ENCODE peak calls at places on chromosome 11, in five cellular contexts. Z is neuronal stem cell, W is colonic mucosa, D is HepG2, T is Peyer's patch. F is an unnamed sample.

GRCh38 chr11:61080986-61081590 is 21.2 kb upstream of the CD5 start:
- DNase-seq in W (no peak), D (no peak), T (no peak), Z (no peak), F (no peak)

GRCh38 chr11:74954199-74954598 is 5.1 kb downstream of the SPCS2 start:
- DNase-seq in D (no peak), T (no peak), Z (no peak), W (no peak), F (no peak)

GRCh38 chr11:124793466-124794278 is 6.5 kb downstream of the MSANTD2 start:
- DNase-seq in D (peak; percentile 51), T (no peak), Z (peak; percentile 45), W (peak; percentile 54), F (no peak)

GRCh38 chr11:85318573-85318972 is 308.6 kb downstream of the DLG2 start:
- DNase-seq in D (no peak), Z (no peak), T (no peak), W (no peak), F (no peak)

GRCh38 chr11:122181372-122181771 is 65.4 kb upstream of the BLID start:
- DNase-seq in D (no peak), W (no peak), Z (no peak), T (no peak), F (no peak)

GRCh38 chr11:107707128-107707760 is 4.6 kb downstream of the SLN start:
- DNase-seq in D (no peak), W (no peak), T (no peak), Z (no peak), F (no peak)

GRCh38 chr11:66231561-66231960 is 36.9 kb upstream of the RAB1B start:
- DNase-seq in D (no peak), Z (no peak), W (no peak), T (no peak), F (no peak)

GRCh38 chr11:37988031-37988430 is 1390.0 kb upstream of the RAG2 start:
- DNase-seq in W (no peak), T (no peak), D (no peak), Z (no peak), F (peak; percentile 57)

GRCh38 chr11:1912314-1912878 is 7.1 kb upstream of the TNNT3 start:
- DNase-seq in D (no peak), Z (no peak), T (no peak), W (no peak), F (no peak)

GRCh38 chr11:2158966-2159365 is 2.0 kb downstream of the INS start:
- DNase-seq in D (no peak), W (no peak), Z (no peak), T (no peak), F (no peak)

GRCh38 chr11:21774212-21774611 is 418.7 kb upstream of the ANO5 start:
- DNase-seq in T (no peak), W (no peak), D (no peak), Z (no peak), F (peak; percentile 74)

GRCh38 chr11:130719516-130719915 is 196.8 kb downstream of the SNX19 start:
- DNase-seq in Z (no peak), D (no peak), T (no peak), W (no peak), F (no peak)

GRCh38 chr11:120518356-120518755 is 6.8 kb downstream of the GRIK4 start:
- DNase-seq in Z (no peak), T (no peak), D (no peak), W (no peak), F (no peak)

GRCh38 chr11:133943950-133944698 is 12.6 kb downstream of the IGSF9B start:
- DNase-seq in Z (no peak), W (no peak), T (no peak), D (no peak), F (no peak)

GRCh38 chr11:35357893-35358292 is 61.5 kb downstream of the SLC1A2 start:
- DNase-seq in D (no peak), T (no peak), W (no peak), Z (no peak), F (peak; percentile 38)

GRCh38 chr11:75344761-75345454 is 6.6 kb downstream of the ARRB1 start:
- DNase-seq in T (no peak), W (peak; percentile 62), D (no peak), Z (no peak), F (peak; percentile 62)

GRCh38 chr11:10666556-10666955 is 27.0 kb downstream of the IRAG1 start:
- DNase-seq in T (no peak), D (no peak), Z (no peak), W (no peak), F (peak; percentile 10)

GRCh38 chr11:57772562-57772961 is 11.0 kb downstream of the CTNND1 start:
- DNase-seq in Z (no peak), T (no peak), W (no peak), D (no peak), F (no peak)

GRCh38 chr11:4826425-4826824 is 5.3 kb downstream of the OR51F2 start:
- DNase-seq in Z (no peak), D (no peak), T (no peak), W (no peak), F (peak; percentile 37)

DNA sequence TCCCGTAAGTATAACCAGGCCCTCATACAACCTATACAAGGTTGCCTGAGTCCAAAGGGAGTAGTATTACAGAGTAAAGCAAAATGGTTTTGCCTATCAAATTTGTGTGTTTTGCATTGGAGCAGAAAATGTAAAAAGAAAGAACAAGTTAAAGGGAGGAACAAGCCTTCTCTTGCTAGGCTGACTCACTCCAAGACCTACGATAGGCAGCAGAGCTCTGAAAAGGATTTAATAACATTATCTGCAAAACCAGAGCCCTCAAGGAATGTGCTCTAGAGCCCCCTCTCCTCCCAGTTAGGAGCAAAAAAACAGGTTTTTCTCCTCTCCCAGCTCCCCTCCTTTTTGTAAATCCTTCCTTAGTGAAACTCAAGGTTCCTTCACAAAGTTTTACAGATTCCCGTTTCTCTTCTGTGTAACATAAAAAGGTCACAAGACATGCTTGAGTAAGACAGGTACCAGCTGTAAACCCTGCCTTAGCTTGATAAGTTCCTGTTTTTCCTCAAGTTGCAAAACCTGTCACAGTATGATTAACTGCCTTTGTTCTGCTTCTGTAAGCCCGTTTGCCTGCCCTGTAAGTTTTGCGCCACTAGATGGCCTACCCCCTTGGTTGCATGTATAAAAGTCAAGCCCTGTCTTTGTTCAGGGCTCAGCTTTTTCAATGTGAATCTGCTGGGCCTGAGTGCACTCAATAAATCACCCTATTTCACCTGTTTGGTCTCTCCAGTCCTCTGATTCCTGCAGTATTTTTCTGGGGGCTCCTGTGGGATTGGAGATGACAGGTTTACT is 498.2 kb downstream of the KCNA4 start:
- DNase-seq in D (no peak), Z (no peak), W (no peak), T (no peak), F (no peak)
- H3K9me3 ChIP-seq in D (peaks cover 63% of the 10 kb centered on the region), Z (no peaks in the 10 kb centered on the region), W (no peaks in the 10 kb centered on the region), T (no peaks in the 10 kb centered on the region), F (no peaks in the 10 kb centered on the region)

DNA sequence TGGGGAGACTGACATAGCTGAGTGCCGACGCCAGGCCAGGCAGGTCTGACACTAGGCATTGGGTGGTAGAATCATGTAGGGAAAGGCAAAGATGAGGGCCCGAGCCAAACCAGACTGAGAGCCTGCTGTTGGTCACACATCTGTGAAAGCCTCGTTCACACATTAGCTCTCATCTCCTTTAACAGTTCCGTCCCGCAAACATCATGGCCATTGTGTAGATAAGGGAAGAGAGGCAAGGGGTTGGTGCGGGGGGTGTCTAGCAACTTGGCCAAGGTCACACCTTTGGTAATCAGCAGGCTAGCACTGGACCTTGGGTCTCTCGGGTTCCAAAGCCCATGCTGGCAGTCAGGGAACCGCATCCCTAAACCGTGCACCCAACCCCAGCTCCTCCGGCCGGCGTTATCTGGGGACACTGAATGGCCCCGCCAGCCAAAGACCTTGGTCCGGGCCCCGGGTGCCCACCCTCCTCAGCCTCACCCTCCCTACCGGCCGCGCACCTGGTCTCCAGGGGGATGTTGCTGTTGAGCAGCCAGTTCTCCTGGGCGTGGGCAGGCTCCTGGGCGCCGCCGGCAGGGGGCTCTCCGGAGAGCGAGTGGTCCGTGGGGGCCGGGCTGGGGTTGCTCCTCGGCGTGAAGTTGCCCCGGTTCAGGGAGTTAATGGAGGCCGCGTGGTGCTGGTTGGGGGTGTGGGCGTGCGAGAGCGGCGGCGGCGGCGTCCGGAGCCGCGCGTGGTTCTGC is 328.3 kb upstream of the NARS2 start:
- DNase-seq in W (no peak), D (no peak), T (no peak), Z (no peak), F (no peak)
- H3K4me3 ChIP-seq in W (no peak overlapping the region), D (no peak overlapping the region), T (no peak overlapping the region), Z (no peak overlapping the region), F (no peak overlapping the region)

DNA sequence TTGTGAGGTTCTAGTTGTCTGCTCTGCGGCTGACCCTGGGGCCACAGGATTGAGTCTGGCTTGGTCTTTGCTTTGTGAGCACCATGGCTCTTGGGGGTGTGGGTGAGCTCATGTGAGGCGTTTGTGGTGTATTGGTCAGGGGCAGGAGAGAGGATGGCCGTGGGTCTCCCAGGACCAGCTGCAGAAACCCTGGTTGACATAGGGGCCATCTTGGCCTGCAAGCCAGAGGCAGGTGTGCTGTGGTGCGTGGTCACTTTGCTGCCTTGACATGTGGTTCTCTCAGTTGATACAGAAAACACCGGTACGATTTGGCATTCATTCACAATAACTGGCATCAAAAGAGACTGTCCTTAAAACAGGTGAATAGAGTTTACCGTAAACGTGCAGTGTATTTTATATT is 11.3 kb downstream of the PHRF1 start:
- DNase-seq in D (no peak), T (no peak), W (no peak), Z (no peak), F (no peak)
- H3K36me3 ChIP-seq in D (peaks cover 61% of the 10 kb centered on the region), T (no peaks in the 10 kb centered on the region), W (peaks cover 13% of the 10 kb centered on the region), Z (peaks cover 79% of the 10 kb centered on the region), F (peaks cover 85% of the 10 kb centered on the region)

DNA sequence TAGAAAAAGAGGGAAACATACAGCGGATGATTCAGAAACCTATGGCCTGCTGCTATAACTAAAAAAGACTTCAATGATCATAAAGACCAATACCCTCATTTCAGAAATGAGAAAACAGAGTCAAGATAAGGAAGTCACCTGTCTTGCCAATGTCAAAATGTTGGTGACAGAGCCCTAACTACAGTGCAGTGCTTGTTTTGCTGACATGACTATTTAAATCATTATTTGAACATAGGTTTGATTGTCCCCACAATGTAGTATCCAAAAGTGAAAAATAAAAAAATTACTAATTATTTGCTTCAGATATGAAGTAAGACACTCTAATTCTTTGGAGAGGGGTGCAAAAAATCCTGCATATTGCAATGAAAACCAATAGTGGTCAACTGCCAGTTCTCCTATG is 115.7 kb downstream of the SOX6 start:
- DNase-seq in T (no peak), D (no peak), Z (no peak), W (no peak), F (no peak)
- H3K9me3 ChIP-seq in T (no peaks in the 10 kb centered on the region), D (no peaks in the 10 kb centered on the region), Z (no peaks in the 10 kb centered on the region), W (no peaks in the 10 kb centered on the region), F (no peaks in the 10 kb centered on the region)

GRCh38 chr11:14317659-14318325 is 41.2 kb downstream of the RRAS2 start:
- DNase-seq in Z (no peak), T (no peak), D (no peak), W (no peak), F (no peak)
- H3K4me3 ChIP-seq in Z (no peak overlapping the region), T (no peak overlapping the region), D (no peak overlapping the region), W (no peak overlapping the region), F (no peak overlapping the region)